ENCODE peak calls at places on chromosomes 1 and 21, in six cellular contexts. Q is esophagus squamous epithelium, J is cardiac muscle cell, X is IMR-90, C is ovary, W is OCI-LY7. E is an unnamed sample.

GRCh38 chr1:59007820-59008598 is 224.2 kb upstream of the JUN start:
- DNase-seq in Q (no peak), X (peak; percentile 28), C (peak; percentile 56), J (peak; percentile 36), W (no peak), E (no peak)

GRCh38 chr21:15826908-15827601 is 97.3 kb downstream of the USP25 start:
- DNase-seq in Q (no peak), X (no peak), J (no peak), W (no peak), C (no peak), E (no peak)

GRCh38 chr1:42170779-42171621 is 6.5 kb upstream of the GUCA2A start:
- DNase-seq in C (no peak), X (no peak), J (no peak), W (no peak), Q (no peak), E (no peak)

GRCh38 chr1:240737268-240737667 is 125.3 kb upstream of the GREM2 start:
- DNase-seq in Q (no peak), J (no peak), X (peak; percentile 39), W (no peak), C (no peak), E (no peak)

GRCh38 chr1:68916227-68916853 is 419.5 kb upstream of the DEPDC1 start:
- DNase-seq in C (peak; percentile 30), Q (no peak), J (peak; percentile 88), X (peak; percentile 39), W (no peak), E (no peak)

GRCh38 chr1:28172690-28173150 is 3.8 kb downstream of the PTAFR start:
- DNase-seq in X (no peak), Q (no peak), C (no peak), J (peak; percentile 77), W (peak; percentile 93), E (no peak)

GRCh38 chr1:156895408-156895874 is 1.9 kb downstream of the PEAR1 start:
- DNase-seq in W (no peak), X (peak; percentile 27), J (peak; percentile 37), Q (no peak), C (no peak), E (no peak)

GRCh38 chr1:205355054-205355453 is 1.7 kb downstream of the KLHDC8A start:
- DNase-seq in C (peak; percentile 65), Q (no peak), W (no peak), X (no peak), J (peak; percentile 73), E (no peak)

GRCh38 chr1:110309139-110309538 is 30.0 kb upstream of the RBM15 start:
- DNase-seq in J (peak; percentile 39), Q (no peak), C (no peak), W (no peak), X (peak; percentile 64), E (no peak)

GRCh38 chr1:22442212-22442894 is 9.3 kb upstream of the ZBTB40 start:
- DNase-seq in C (no peak), J (no peak), W (no peak), X (no peak), Q (no peak), E (no peak)

GRCh38 chr1:55612988-55613387 is 397.8 kb upstream of the USP24 start:
- DNase-seq in J (no peak), X (no peak), Q (no peak), C (no peak), W (no peak), E (no peak)

GRCh38 chr1:153624965-153625611 is 2.2 kb downstream of the S100A13 start:
- DNase-seq in J (no peak), C (no peak), W (no peak), Q (no peak), X (no peak), E (peak; percentile 13)

GRCh38 chr1:204079608-204079999 is 6.7 kb downstream of the SOX13 start:
- DNase-seq in X (no peak), J (no peak), W (no peak), C (no peak), Q (no peak), E (no peak)

GRCh38 chr1:150553392-150554085 is 4.3 kb downstream of the ADAMTSL4 start:
- DNase-seq in W (no peak), C (no peak), X (no peak), J (no peak), Q (no peak), E (no peak)

GRCh38 chr1:150554086-150554452 is 4.9 kb downstream of the ADAMTSL4 start:
- DNase-seq in C (no peak), J (no peak), X (no peak), W (no peak), Q (no peak), E (no peak)

GRCh38 chr1:150551049-150551783 is 2.0 kb downstream of the ADAMTSL4 start:
- DNase-seq in J (no peak), W (no peak), C (no peak), Q (no peak), X (no peak), E (no peak)

GRCh38 chr1:150551784-150552691 is 2.8 kb downstream of the ADAMTSL4 start:
- DNase-seq in X (peak; percentile 92), Q (peak; percentile 37), J (peak; percentile 98), C (peak; percentile 89), W (no peak), E (peak; percentile 90)

GRCh38 chr1:150552692-150553278 is 3.6 kb downstream of the ADAMTSL4 start:
- DNase-seq in W (no peak), Q (no peak), J (no peak), C (peak; percentile 60), X (no peak), E (no peak)
- H3K27ac ChIP-seq in W (no peak overlapping the region), Q (peak overlapping the region; percentile 96), J (peak overlapping the region; percentile 81), C (peak overlapping the region; percentile 89), X (peak overlapping the region; percentile 72), E (peak overlapping the region; percentile 37)

GRCh38 chr1:44170281-44170823 is 28.9 kb upstream of the KLF18 start:
- DNase-seq in W (no peak), C (no peak), X (peak; percentile 29), J (peak; percentile 65), Q (no peak), E (no peak)

GRCh38 chr1:44168520-44169098 is 27.2 kb upstream of the KLF18 start:
- DNase-seq in X (no peak), W (no peak), J (no peak), Q (no peak), C (no peak), E (no peak)
- TF ChIP-seq CTCF in X (no peak), W (peak; percentile 34), J (no peak), Q (no peak), C (no peak), E (no peak)

GRCh38 chr1:25443030-25443699 is 12.5 kb downstream of the MACO1 start:
- DNase-seq in J (no peak), X (no peak), C (no peak), Q (no peak), W (no peak), E (no peak)
- H3K4me1 ChIP-seq in J (peaks cover 7% of the 10 kb centered on the region), X (no peaks in the 10 kb centered on the region), C (no peaks in the 10 kb centered on the region), Q (no peaks in the 10 kb centered on the region), W (peaks cover 8% of the 10 kb centered on the region), E (no peaks in the 10 kb centered on the region)

GRCh38 chr21:33645730-33646129 is 3.4 kb downstream of the ITSN1 start:
- DNase-seq in C (no peak), W (no peak), J (no peak), X (no peak), Q (no peak), E (no peak)

GRCh38 chr21:33642027-33642895 is at the start of gene ITSN1:
- DNase-seq in C (peak; percentile 100), J (peak; percentile 100), Q (peak; percentile 99), X (peak; percentile 99), W (peak; percentile 98), E (peak; percentile 100)

GRCh38 chr21:33642896-33643657 is 776 bp downstream of the ITSN1 start:
- DNase-seq in X (peak; percentile 36), C (peak; percentile 57), J (peak; percentile 35), W (peak; percentile 19), Q (no peak), E (peak; percentile 51)

GRCh38 chr21:33643658-33644311 is 1.5 kb downstream of the ITSN1 start:
- DNase-seq in X (no peak), J (peak; percentile 34), W (no peak), C (no peak), Q (no peak), E (no peak)

GRCh38 chr21:33644383-33645074 is 2.2 kb downstream of the ITSN1 start:
- DNase-seq in W (no peak), Q (no peak), X (peak; percentile 66), J (peak; percentile 90), C (no peak), E (peak; percentile 40)
- H3K27ac ChIP-seq in W (no peak overlapping the region), Q (no peak overlapping the region), X (peak overlapping the region; percentile 57), J (peak overlapping the region; percentile 85), C (peak overlapping the region; percentile 79), E (peak overlapping the region; percentile 87)

E was measured in right lobe of liver.